ENCODE peak calls at places on chromosomes 5 and 9, in five cellular contexts. D is esophagus muscularis mucosa; L is kidney; V is CD4-positive, CD25-positive, alpha-beta regulatory T cell; X is sigmoid colon. H is an unnamed sample.
A peak's percentile ranks its signal among the peaks of the same experiment; 100 is the strongest.

GRCh38 chr5:93349613-93350012 is 231.4 kb downstream of the NR2F1-AS1 start:
- DNase-seq in D (no peak), L (no peak), V (no peak), X (no peak), H (no peak)

GRCh38 chr9:136226680-136227410 is 18.8 kb downstream of the QSOX2 start:
- DNase-seq in D (no peak), L (no peak), V (no peak), X (no peak), H (no peak)

GRCh38 chr5:84213861-84214260 is 170.8 kb downstream of the EDIL3 start:
- DNase-seq in D (no peak), L (no peak), V (no peak), X (no peak), H (no peak)

GRCh38 chr9:6566409-6567139 is 79.0 kb downstream of the GLDC start:
- DNase-seq in D (no peak), L (no peak), V (peak; percentile 52), X (no peak), H (peak; percentile 36)

GRCh38 chr9:122397749-122398148 is 26.9 kb downstream of the PTGS1 start:
- DNase-seq in D (peak; percentile 68), L (no peak), V (no peak), X (no peak), H (no peak)

GRCh38 chr5:169350016-169350415 is 49.1 kb upstream of the SLIT3 start:
- DNase-seq in D (no peak), L (no peak), V (no peak), X (no peak), H (no peak)

GRCh38 chr9:91042024-91042423 is 240.4 kb downstream of the SYK start:
- DNase-seq in D (no peak), L (no peak), V (no peak), X (no peak), H (no peak)

GRCh38 chr9:3014164-3014563 is 170.3 kb upstream of the PUM3 start:
- DNase-seq in D (no peak), L (no peak), V (no peak), X (no peak), H (no peak)

GRCh38 chr9:4262735-4263141 is 37.1 kb downstream of the GLIS3 start:
- DNase-seq in D (no peak), L (no peak), V (no peak), X (no peak), H (no peak)

GRCh38 chr5:154312571-154312970 is 122.0 kb downstream of the GALNT10 start:
- DNase-seq in D (no peak), L (no peak), V (no peak), X (no peak), H (no peak)

GRCh38 chr9:88186495-88187110 is 48.3 kb upstream of the SPATA31C2 start:
- DNase-seq in D (peak; percentile 85), L (no peak), V (no peak), X (no peak), H (no peak)

GRCh38 chr5:10538103-10538788 is 25.6 kb upstream of the ANKRD33B start:
- DNase-seq in D (no peak), L (peak; percentile 24), V (no peak), X (peak; percentile 52), H (no peak)

GRCh38 chr5:66788556-66788955 is 192.4 kb downstream of the MAST4 start:
- DNase-seq in D (peak; percentile 88), L (no peak), V (no peak), X (no peak), H (peak; percentile 77)

GRCh38 chr5:73188764-73189521 is 15.9 kb downstream of the TMEM174 start:
- DNase-seq in D (no peak), L (no peak), V (no peak), X (no peak), H (no peak)

GRCh38 chr5:149268928-149269557 is 2.6 kb upstream of the AFAP1L1 start:
- DNase-seq in D (no peak), L (no peak), V (peak; percentile 54), X (no peak), H (no peak)

GRCh38 chr5:7794301-7794700 is 56.6 kb downstream of the CFAP90 start:
- DNase-seq in D (no peak), L (no peak), V (no peak), X (no peak), H (no peak)

GRCh38 chr9:16105576-16105975 is 552.7 kb downstream of the CCDC171 start:
- DNase-seq in D (peak; percentile 29), L (no peak), V (no peak), X (no peak), H (no peak)

GRCh38 chr5:154058055-154059038 is 19.6 kb downstream of the MFAP3 start:
- DNase-seq in D (no peak), L (no peak), V (no peak), X (no peak), H (no peak)

GRCh38 chr5:102196481-102196880 is 99.6 kb downstream of the SLCO4C1 start:
- DNase-seq in D (no peak), L (no peak), V (no peak), X (peak; percentile 25), H (no peak)

GRCh38 chr9:22975921-22976320 is 529.3 kb downstream of the DMRTA1 start:
- DNase-seq in D (no peak), L (no peak), V (no peak), X (no peak), H (no peak)

GRCh38 chr5:59358497-59358896 is 535.0 kb downstream of the PDE4D start:
- DNase-seq in D (no peak), L (no peak), V (no peak), X (peak; percentile 69), H (no peak)

GRCh38 chr5:59357421-59357977 is 536.0 kb downstream of the PDE4D start:
- DNase-seq in D (no peak), L (no peak), V (no peak), X (no peak), H (peak; percentile 53)

GRCh38 chr5:59354811-59355210 is 538.7 kb downstream of the PDE4D start:
- DNase-seq in D (no peak), L (no peak), V (no peak), X (no peak), H (no peak)

GRCh38 chr5:59358005-59358404 is 535.5 kb downstream of the PDE4D start:
- DNase-seq in D (no peak), L (no peak), V (no peak), X (no peak), H (no peak)

DNA sequence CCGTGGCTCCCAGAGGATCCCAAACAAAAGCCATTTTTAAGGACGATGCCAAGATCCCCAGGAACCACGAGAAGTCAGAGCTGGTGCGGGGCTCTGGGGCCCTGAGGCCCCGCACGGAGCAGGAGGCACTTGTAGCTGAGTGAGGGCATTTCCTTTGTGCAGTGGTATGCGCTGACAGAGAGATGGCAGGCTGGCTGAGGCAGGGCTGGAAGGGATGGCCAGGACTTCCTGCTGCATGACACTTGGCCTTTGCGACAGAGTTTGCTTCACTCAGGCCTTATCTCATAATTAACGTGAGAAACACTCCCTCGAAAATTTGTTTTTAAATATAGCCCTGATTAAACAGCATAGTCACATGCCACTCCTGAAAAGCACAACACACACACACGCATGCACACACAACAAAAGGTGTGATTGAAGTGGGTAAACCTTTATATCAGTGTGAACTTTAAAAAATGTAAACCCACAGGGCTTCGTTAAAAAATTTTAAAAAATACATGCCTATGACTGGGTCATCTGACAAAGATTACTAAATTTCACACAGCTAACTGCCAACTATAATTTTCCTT is 536.6 kb downstream of the PDE4D start:
- DNase-seq in D (no peak), L (peak; percentile 69), V (peak; percentile 1), X (peak; percentile 67), H (peak; percentile 81)
- H3K4me1 ChIP-seq in D (peaks cover 49% of the 10 kb centered on the region), L (peaks cover 7% of the 10 kb centered on the region), V (no peaks in the 10 kb centered on the region), X (peaks cover 45% of the 10 kb centered on the region), H (peaks cover 48% of the 10 kb centered on the region)

GRCh38 chr9:137758067-137758466 is 119.5 kb upstream of the CACNA1B start:
- DNase-seq in D (no peak), L (peak; percentile 49), V (no peak), X (peak; percentile 38), H (no peak)

GRCh38 chr9:137757613-137758029 is 120.0 kb upstream of the CACNA1B start:
- DNase-seq in D (no peak), L (peak; percentile 66), V (peak; percentile 87), X (no peak), H (no peak)

GRCh38 chr9:137757139-137757538 is 120.4 kb upstream of the CACNA1B start:
- DNase-seq in D (no peak), L (peak; percentile 53), V (no peak), X (no peak), H (no peak)

GRCh38 chr9:137755261-137755927 is 122.2 kb upstream of the CACNA1B start:
- DNase-seq in D (no peak), L (no peak), V (no peak), X (no peak), H (no peak)

DNA sequence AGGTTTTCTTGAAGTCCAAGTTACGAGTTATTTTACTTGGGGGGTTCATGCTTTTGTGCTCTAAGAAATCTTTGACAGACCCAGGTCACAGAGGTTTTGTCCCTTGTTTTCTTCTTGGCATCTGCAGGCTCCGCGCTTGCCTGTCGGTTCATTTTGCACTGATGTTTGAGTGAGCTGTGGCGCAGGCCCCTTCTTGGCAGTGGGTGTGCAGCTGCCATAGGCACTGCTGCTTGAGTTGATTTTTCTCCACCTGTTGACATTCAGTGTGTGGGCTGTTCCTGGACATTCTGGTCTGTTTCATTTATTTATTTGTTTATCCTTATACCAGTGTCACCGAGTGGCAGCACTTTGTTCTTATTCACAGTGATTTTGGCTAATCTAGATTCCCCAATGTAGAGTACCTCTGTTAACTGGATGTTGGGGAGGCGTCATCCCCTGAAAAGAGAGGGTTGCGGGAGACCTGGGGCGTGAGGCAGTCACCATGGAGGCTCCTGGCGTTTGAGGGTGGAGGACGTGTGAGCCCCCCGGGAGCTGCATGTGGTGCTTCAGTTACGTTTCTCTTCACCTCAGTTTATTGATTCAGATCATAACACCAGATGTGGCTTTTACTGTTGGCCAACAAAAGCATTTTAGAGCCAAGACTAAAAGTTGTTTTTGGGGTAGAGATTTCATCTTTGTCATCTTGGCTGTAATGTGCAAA is 121.4 kb upstream of the CACNA1B start:
- DNase-seq in D (no peak), L (no peak), V (no peak), X (no peak), H (no peak)
- H3K27ac ChIP-seq in D (no peak overlapping the region), L (no peak overlapping the region), V (peak overlapping the region; percentile 73), X (no peak overlapping the region), H (no peak overlapping the region)

GRCh38 chr9:109303900-109304299 is 17.0 kb downstream of the EPB41L4B start:
- DNase-seq in D (no peak), L (no peak), V (no peak), X (no peak), H (no peak)
- H3K4me3 ChIP-seq in D (no peak overlapping the region), L (no peak overlapping the region), V (no peak overlapping the region), X (no peak overlapping the region), H (no peak overlapping the region)

DNA sequence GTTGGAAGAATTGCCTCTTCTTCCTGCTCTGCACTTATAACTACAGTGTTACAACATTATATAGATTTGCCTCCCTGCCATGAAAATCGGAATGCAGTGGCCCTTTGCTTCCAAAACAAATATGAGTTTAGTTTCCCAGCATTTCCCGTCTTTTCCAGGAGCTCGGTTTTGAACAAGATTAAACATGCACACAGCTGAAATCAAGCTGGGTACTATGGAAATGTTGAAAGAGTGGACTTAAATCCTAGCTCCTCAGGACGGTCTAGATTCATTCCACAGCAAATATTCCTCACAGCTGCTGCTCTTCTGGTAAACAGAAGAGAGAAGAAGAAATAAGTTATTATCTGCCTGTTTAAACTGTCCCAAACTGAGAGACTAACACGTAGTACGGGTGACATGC is 161.4 kb downstream of the PIK3R1 start:
- DNase-seq in D (peak; percentile 29), L (no peak), V (no peak), X (no peak), H (no peak)
- H3K4me1 ChIP-seq in D (peaks cover 10% of the 10 kb centered on the region), L (no peaks in the 10 kb centered on the region), V (no peaks in the 10 kb centered on the region), X (peaks cover 7% of the 10 kb centered on the region), H (peaks cover 38% of the 10 kb centered on the region)

GRCh38 chr5:1167728-1168709 is 33.4 kb upstream of the SLC6A19 start:
- DNase-seq in D (no peak), L (no peak), V (peak; percentile 73), X (peak; percentile 80), H (peak; percentile 61)
- H3K27ac ChIP-seq in D (no peak overlapping the region), L (no peak overlapping the region), V (no peak overlapping the region), X (no peak overlapping the region), H (no peak overlapping the region)

H was measured in left lung.